ENCODE peak calls at places on chromosomes 4 and X, in four cellular contexts. One of them, this sample, is unnamed.

GRCh38 chrX:50813843-50814661 is at the start of gene SHROOM4:
- DNase-seq in ovary: peak
- DNase-seq in GM12865: no peak
- DNase-seq in fibroblast of lung: peak
- DNase-seq in this sample: no peak

GRCh38 chrX:42085836-42086235 is 162.5 kb upstream of the CASK start:
- DNase-seq in fibroblast of lung: peak
- DNase-seq in GM12865: no peak
- DNase-seq in ovary: no peak
- DNase-seq in this sample: no peak

GRCh38 chr4:104826171-104826570 is 320.5 kb upstream of the TET2 start:
- DNase-seq in fibroblast of lung: no peak
- DNase-seq in GM12865: no peak
- DNase-seq in ovary: no peak
- DNase-seq in this sample: no peak

GRCh38 chrX:128460835-128461234 is 408.6 kb upstream of the ACTRT1 start:
- DNase-seq in ovary: no peak
- DNase-seq in fibroblast of lung: no peak
- DNase-seq in GM12865: no peak
- DNase-seq in this sample: no peak

GRCh38 chr4:148926861-148927260 is 484.6 kb upstream of the NR3C2 start:
- DNase-seq in ovary: peak
- DNase-seq in GM12865: no peak
- DNase-seq in fibroblast of lung: peak
- DNase-seq in this sample: no peak

GRCh38 chrX:24444645-24445044 is 20.4 kb upstream of the PDK3 start:
- DNase-seq in ovary: no peak
- DNase-seq in GM12865: no peak
- DNase-seq in fibroblast of lung: no peak
- DNase-seq in this sample: no peak

GRCh38 chr4:15396157-15396800 is 31.6 kb upstream of the C1QTNF7 start:
- DNase-seq in ovary: no peak
- DNase-seq in fibroblast of lung: peak
- DNase-seq in GM12865: peak
- DNase-seq in this sample: peak

GRCh38 chr4:105637409-105638258 is 70.9 kb downstream of the INTS12 start:
- DNase-seq in ovary: no peak
- DNase-seq in GM12865: peak
- DNase-seq in fibroblast of lung: peak
- DNase-seq in this sample: peak

GRCh38 chrX:1487401-1487800 is 34.7 kb upstream of the ASMTL start:
- DNase-seq in ovary: no peak
- DNase-seq in GM12865: no peak
- DNase-seq in fibroblast of lung: no peak
- DNase-seq in this sample: peak

GRCh38 chr4:184860018-184860530 is 34.3 kb upstream of the ACSL1 start:
- DNase-seq in fibroblast of lung: no peak
- DNase-seq in GM12865: peak
- DNase-seq in ovary: no peak
- DNase-seq in this sample: no peak

GRCh38 chr4:40316782-40317635 is 18.1 kb upstream of the CHRNA9 start:
- DNase-seq in ovary: peak
- DNase-seq in GM12865: peak
- DNase-seq in fibroblast of lung: peak
- DNase-seq in this sample: peak

GRCh38 chr4:144565558-144566195 is 80.3 kb upstream of the HHIP start:
- DNase-seq in GM12865: no peak
- DNase-seq in ovary: no peak
- DNase-seq in fibroblast of lung: peak
- DNase-seq in this sample: no peak

GRCh38 chrX:18994713-18995112 is 10.8 kb upstream of the PHKA2 start:
- DNase-seq in GM12865: no peak
- DNase-seq in fibroblast of lung: peak
- DNase-seq in ovary: no peak
- DNase-seq in this sample: no peak

GRCh38 chr4:167234388-167234881 is at the start of gene SPOCK3:
- DNase-seq in fibroblast of lung: peak
- DNase-seq in GM12865: peak
- DNase-seq in ovary: peak
- DNase-seq in this sample: no peak

GRCh38 chrX:22686138-22686541 is 313.6 kb upstream of the DDX53 start:
- DNase-seq in GM12865: no peak
- DNase-seq in fibroblast of lung: peak
- DNase-seq in ovary: peak
- DNase-seq in this sample: no peak

GRCh38 chr4:575281-576141 is 584 bp downstream of the TMEM271 start:
- DNase-seq in fibroblast of lung: peak
- DNase-seq in GM12865: no peak
- DNase-seq in ovary: peak
- DNase-seq in this sample: no peak

GRCh38 chrX:72054776-72055495 is 76.8 kb downstream of the RTL5 start:
- DNase-seq in fibroblast of lung: no peak
- DNase-seq in GM12865: no peak
- DNase-seq in ovary: no peak
- DNase-seq in this sample: no peak

GRCh38 chrX:102154900-102155805 is 624 bp downstream of the BEX5 start:
- DNase-seq in fibroblast of lung: no peak
- DNase-seq in ovary: peak
- DNase-seq in GM12865: peak
- DNase-seq in this sample: no peak

GRCh38 chrX:107483976-107484726 is 34.7 kb downstream of the FRMPD3 start:
- DNase-seq in fibroblast of lung: peak
- DNase-seq in ovary: peak
- DNase-seq in GM12865: no peak
- DNase-seq in this sample: no peak

GRCh38 chr4:68904786-68905185 is 46.8 kb downstream of the UGT2A3 start:
- DNase-seq in GM12865: peak
- DNase-seq in ovary: no peak
- DNase-seq in fibroblast of lung: no peak
- DNase-seq in this sample: no peak

GRCh38 chrX:119272882-119273806 is 37.1 kb downstream of the PGRMC1 start:
- DNase-seq in fibroblast of lung: peak
- DNase-seq in ovary: peak
- DNase-seq in GM12865: peak
- DNase-seq in this sample: no peak

GRCh38 chr4:16665942-16666586 is 232.4 kb downstream of the LDB2 start:
- DNase-seq in GM12865: no peak
- DNase-seq in fibroblast of lung: no peak
- DNase-seq in ovary: no peak
- DNase-seq in this sample: no peak

GRCh38 chr4:164888096-164888495 is 11.1 kb downstream of the APELA start:
- DNase-seq in fibroblast of lung: no peak
- DNase-seq in GM12865: no peak
- DNase-seq in ovary: no peak
- DNase-seq in this sample: no peak

GRCh38 chr4:102334624-102335023 is 10.7 kb downstream of the SLC39A8 start:
- DNase-seq in GM12865: no peak
- DNase-seq in fibroblast of lung: no peak
- DNase-seq in ovary: no peak
- DNase-seq in this sample: no peak

GRCh38 chr4:76095568-76095967 is 21.1 kb downstream of the ART3 start:
- DNase-seq in fibroblast of lung: no peak
- DNase-seq in GM12865: no peak
- DNase-seq in ovary: no peak
- DNase-seq in this sample: no peak

GRCh38 chrX:8914636-8915035 is 113.5 kb upstream of the FAM9A start:
- DNase-seq in fibroblast of lung: no peak
- DNase-seq in ovary: no peak
- DNase-seq in GM12865: no peak
- DNase-seq in this sample: no peak

GRCh38 chrX:95728446-95728845 is 956.2 kb upstream of the DIAPH2 start:
- DNase-seq in fibroblast of lung: no peak
- DNase-seq in ovary: no peak
- DNase-seq in GM12865: no peak
- DNase-seq in this sample: no peak

GRCh38 chr4:146522862-146523205 is 1.1 kb upstream of the SLC10A7 start:
- DNase-seq in fibroblast of lung: peak
- DNase-seq in ovary: no peak
- DNase-seq in GM12865: peak
- DNase-seq in this sample: no peak

GRCh38 chrX:123405231-123405630 is 221.2 kb downstream of the GRIA3 start:
- DNase-seq in ovary: no peak
- DNase-seq in GM12865: no peak
- DNase-seq in fibroblast of lung: no peak
- DNase-seq in this sample: no peak

GRCh38 chrX:150213481-150214030 is 149.6 kb upstream of the MAMLD1 start:
- DNase-seq in ovary: no peak
- DNase-seq in GM12865: no peak
- DNase-seq in fibroblast of lung: no peak
- DNase-seq in this sample: no peak

DNA sequence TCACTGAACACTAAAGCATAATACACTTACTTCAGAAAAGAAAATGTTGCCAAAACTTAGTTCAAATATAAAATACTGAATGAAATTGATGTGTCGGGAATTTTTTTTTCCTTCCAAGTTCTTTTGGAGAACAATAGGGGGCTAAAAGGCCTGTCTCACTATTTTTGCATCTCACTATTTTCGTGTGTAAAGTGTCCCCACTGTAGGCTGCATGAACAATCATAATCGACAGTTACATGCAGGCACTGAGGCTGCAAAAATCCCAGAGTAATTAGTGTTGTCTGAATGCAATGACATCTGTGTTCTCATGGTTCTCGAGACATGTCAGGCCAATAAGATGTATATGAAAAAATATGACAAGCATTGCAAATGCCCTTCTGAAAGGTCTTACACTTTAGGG is 11.8 kb upstream of the MAB21L2 start:
- DNase-seq in fibroblast of lung: no peak
- DNase-seq in GM12865: no peak
- DNase-seq in ovary: no peak
- DNase-seq in this sample: no peak
- H3K4me3 ChIP-seq in fibroblast of lung: no peak
- H3K4me3 ChIP-seq in GM12865: no peak
- H3K4me3 ChIP-seq in ovary: no peak
- H3K4me3 ChIP-seq in this sample: no peak

GRCh38 chrX:78105944-78106650 is 2.0 kb downstream of the PGK1 start:
- DNase-seq in ovary: no peak
- DNase-seq in GM12865: peak
- DNase-seq in fibroblast of lung: peak
- DNase-seq in this sample: peak
- H3K4me3 ChIP-seq in ovary: no peak
- H3K4me3 ChIP-seq in GM12865: peak
- H3K4me3 ChIP-seq in fibroblast of lung: peak
- H3K4me3 ChIP-seq in this sample: peak

GRCh38 chr4:168535689-168536088 is 38.8 kb downstream of the PALLD start:
- DNase-seq in GM12865: no peak
- DNase-seq in fibroblast of lung: no peak
- DNase-seq in ovary: no peak
- DNase-seq in this sample: no peak

GRCh38 chr4:168536448-168536847 is 39.6 kb downstream of the PALLD start:
- DNase-seq in fibroblast of lung: no peak
- DNase-seq in GM12865: no peak
- DNase-seq in ovary: no peak
- DNase-seq in this sample: no peak

GRCh38 chr4:168537556-168537955 is 40.7 kb downstream of the PALLD start:
- DNase-seq in ovary: no peak
- DNase-seq in fibroblast of lung: peak
- DNase-seq in GM12865: no peak
- DNase-seq in this sample: no peak

GRCh38 chr4:168537086-168537485 is 40.2 kb downstream of the PALLD start:
- DNase-seq in ovary: no peak
- DNase-seq in GM12865: no peak
- DNase-seq in fibroblast of lung: no peak
- DNase-seq in this sample: no peak

DNA sequence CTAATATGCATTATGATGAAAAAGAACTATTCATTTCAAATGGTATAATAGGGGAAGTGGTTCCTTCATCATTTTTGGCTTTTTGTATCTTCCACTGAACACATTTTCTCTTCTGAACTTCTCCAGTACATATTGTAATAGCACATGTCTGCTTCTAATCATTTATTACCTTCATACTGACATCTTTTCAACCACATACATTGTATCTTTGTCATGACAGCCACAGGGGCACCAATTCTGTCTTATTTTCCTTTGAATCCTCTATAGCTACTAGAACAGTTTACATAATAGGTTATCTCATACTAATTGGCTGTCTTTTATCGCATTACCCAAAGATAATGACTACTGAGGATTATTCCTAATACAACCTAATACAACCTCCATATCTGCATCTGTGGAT is 37.7 kb downstream of the PALLD start:
- DNase-seq in fibroblast of lung: no peak
- DNase-seq in GM12865: no peak
- DNase-seq in ovary: no peak
- DNase-seq in this sample: no peak
- H3K4me3 ChIP-seq in fibroblast of lung: no peak
- H3K4me3 ChIP-seq in GM12865: no peak
- H3K4me3 ChIP-seq in ovary: no peak
- H3K4me3 ChIP-seq in this sample: no peak

DNA sequence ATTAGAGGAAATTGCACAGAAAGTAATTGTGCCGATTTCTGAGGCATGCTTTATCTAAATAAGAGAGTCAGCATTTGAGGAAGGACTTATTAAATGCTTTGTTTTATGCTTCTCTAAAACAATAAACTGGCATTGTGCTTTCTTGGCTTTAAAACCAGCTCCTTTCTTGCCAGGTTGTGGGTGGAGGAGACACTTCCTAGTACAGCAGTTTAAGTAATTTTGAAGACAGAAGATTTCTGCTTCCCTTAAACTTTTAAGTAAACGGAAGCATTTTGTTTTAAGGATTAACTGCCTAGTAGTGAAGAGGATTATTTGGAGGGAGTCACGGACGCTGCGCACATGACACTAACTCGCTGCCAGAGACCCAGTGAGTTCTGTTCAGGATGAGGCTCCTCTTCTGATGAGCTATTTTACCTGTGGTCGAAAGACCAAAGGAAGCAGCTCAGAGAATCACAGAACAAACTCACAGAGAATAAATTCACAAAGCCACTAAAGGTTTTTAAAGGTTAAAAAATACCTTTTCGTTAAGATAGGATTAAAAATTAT is 169.5 kb downstream of the TLL1 start:
- DNase-seq in ovary: no peak
- DNase-seq in fibroblast of lung: no peak
- DNase-seq in GM12865: no peak
- DNase-seq in this sample: no peak
- H3K4me3 ChIP-seq in ovary: no peak
- H3K4me3 ChIP-seq in fibroblast of lung: no peak
- H3K4me3 ChIP-seq in GM12865: no peak
- H3K4me3 ChIP-seq in this sample: no peak

DNA sequence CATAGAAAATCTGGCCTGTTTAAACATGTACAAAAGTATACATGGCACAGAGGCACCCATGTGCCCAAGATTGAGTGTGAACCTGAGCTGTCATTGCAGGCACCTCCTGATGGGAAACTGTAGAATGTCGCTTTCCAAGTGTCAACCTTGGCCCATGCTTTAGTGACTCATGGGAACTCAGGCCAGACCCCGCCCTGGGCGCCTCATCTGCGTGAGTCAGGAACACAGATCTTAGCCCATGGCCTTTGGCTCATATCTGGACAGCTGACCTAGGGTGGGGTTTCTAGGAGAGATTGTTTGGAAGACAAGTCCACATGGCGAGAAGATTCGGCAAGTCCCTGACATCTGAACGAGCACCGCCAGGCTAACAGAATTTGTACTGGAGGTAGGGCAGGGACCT is 50.0 kb downstream of the CYTL1 start:
- DNase-seq in GM12865: no peak
- DNase-seq in fibroblast of lung: peak
- DNase-seq in ovary: no peak
- DNase-seq in this sample: no peak
- H3K4me3 ChIP-seq in GM12865: no peak
- H3K4me3 ChIP-seq in fibroblast of lung: no peak
- H3K4me3 ChIP-seq in ovary: no peak
- H3K4me3 ChIP-seq in this sample: no peak

GRCh38 chr4:109708990-109709389 is 5.7 kb upstream of the CASP6 start:
- DNase-seq in ovary: no peak
- DNase-seq in fibroblast of lung: no peak
- DNase-seq in GM12865: peak
- DNase-seq in this sample: no peak
- H3K4me3 ChIP-seq in ovary: no peak
- H3K4me3 ChIP-seq in fibroblast of lung: no peak
- H3K4me3 ChIP-seq in GM12865: no peak
- H3K4me3 ChIP-seq in this sample: no peak

This sample was measured in DND-41.